ENCODE peak calls at places on chromosomes 13 and 19, in nine cellular contexts. L is LoVo, G is activated T-cell treated with anti-CD3 and anti-CD28 coated beads for 1 hour, O is AG08396, A is EH, Z is progenitor cell of endocrine pancreas, E is HFF-Myc, T is NCI-H1092, F is dermis microvascular lymphatic vessel endothelial cell. N is an unnamed sample.

GRCh38 chr13:53216767-53217166 is 188.2 kb downstream of the OLFM4 start:
- DNase-seq in Z (no peak), A (no peak), L (no peak), T (no peak), O (no peak), F (no peak), E (no peak), G (no peak), N (no peak)

GRCh38 chr13:21749410-21749809 is 78.5 kb downstream of the FGF9 start:
- DNase-seq in G (no peak), L (peak; percentile 10), O (peak; percentile 20), Z (no peak), F (no peak), A (peak; percentile 43), T (no peak), E (no peak), N (no peak)

GRCh38 chr19:10111405-10111811 is at the start of gene P2RY11:
- DNase-seq in L (no peak), T (no peak), F (no peak), A (no peak), Z (no peak), G (no peak), O (no peak), E (no peak), N (no peak)

GRCh38 chr13:113547248-113547971 is 37.1 kb upstream of the TFDP1 start:
- DNase-seq in G (no peak), A (peak; percentile 65), Z (no peak), O (peak; percentile 60), F (peak; percentile 69), T (no peak), L (no peak), E (no peak), N (no peak)

GRCh38 chr13:76854894-76855293 is 31.3 kb downstream of the KCTD12 start:
- DNase-seq in F (no peak), Z (no peak), L (no peak), O (no peak), E (no peak), T (no peak), A (peak; percentile 52), G (no peak), N (no peak)

GRCh38 chr13:42063105-42063504 is 14.7 kb downstream of the DGKH start:
- DNase-seq in L (no peak), A (no peak), T (no peak), G (no peak), O (no peak), Z (no peak), F (no peak), E (no peak), N (no peak)

GRCh38 chr13:43446126-43446525 is 340.6 kb downstream of the ENOX1 start:
- DNase-seq in A (peak; percentile 17), Z (no peak), G (no peak), E (no peak), L (no peak), O (no peak), T (no peak), F (no peak), N (no peak)

GRCh38 chr13:98731925-98732324 is 20.5 kb downstream of the SLC15A1 start:
- DNase-seq in T (no peak), A (no peak), Z (no peak), O (no peak), F (no peak), E (no peak), G (no peak), L (no peak), N (no peak)

GRCh38 chr13:113586661-113587479 is 2.3 kb downstream of the TFDP1 start:
- DNase-seq in O (no peak), F (no peak), G (no peak), T (no peak), E (no peak), Z (no peak), A (no peak), L (no peak), N (no peak)

GRCh38 chr13:40352807-40353562 is 313.5 kb downstream of the FOXO1 start:
- DNase-seq in O (no peak), T (no peak), Z (no peak), L (no peak), A (no peak), F (no peak), G (no peak), E (no peak), N (no peak)

GRCh38 chr19:29785955-29786589 is 25.7 kb upstream of the CCNE1 start:
- DNase-seq in E (no peak), G (no peak), O (no peak), A (no peak), Z (no peak), F (no peak), T (no peak), L (no peak), N (no peak)

GRCh38 chr13:49530452-49530851 is 34.7 kb downstream of the PHF11 start:
- DNase-seq in A (no peak), L (no peak), G (no peak), E (no peak), F (no peak), Z (no peak), O (no peak), T (no peak), N (no peak)

GRCh38 chr13:110103026-110103425 is 203.9 kb downstream of the COL4A1 start:
- DNase-seq in E (no peak), O (no peak), A (no peak), G (no peak), F (no peak), L (no peak), T (no peak), Z (no peak), N (no peak)

GRCh38 chr19:19338082-19338481 is 17.5 kb downstream of the MAU2 start:
- DNase-seq in A (no peak), T (no peak), O (peak; percentile 35), G (no peak), F (no peak), E (no peak), L (no peak), Z (no peak), N (no peak)

GRCh38 chr13:68509734-68510621 is 1279.8 kb upstream of the PCDH9 start:
- DNase-seq in T (no peak), O (no peak), F (no peak), G (no peak), Z (no peak), A (no peak), L (no peak), E (no peak), N (no peak)

GRCh38 chr13:46389457-46389856 is 2.4 kb upstream of the RUBCNL start:
- DNase-seq in Z (no peak), T (no peak), O (no peak), E (no peak), A (no peak), G (no peak), L (no peak), F (no peak), N (no peak)

GRCh38 chr13:111394211-111394922 is 73.9 kb downstream of the TEX29 start:
- DNase-seq in G (no peak), O (no peak), T (no peak), L (no peak), E (no peak), Z (no peak), A (no peak), F (no peak), N (no peak)

GRCh38 chr13:44309771-44310767 is 63.6 kb upstream of the SERP2 start:
- DNase-seq in L (peak; percentile 72), T (peak; percentile 43), A (no peak), Z (no peak), O (no peak), G (no peak), F (no peak), E (no peak), N (no peak)

GRCh38 chr19:1136201-1136600 is 32.4 kb downstream of the GPX4 start:
- DNase-seq in F (no peak), E (no peak), L (no peak), T (no peak), O (no peak), A (no peak), G (no peak), Z (no peak), N (no peak)